ENCODE peak calls at places on chromosomes 12 and 14, in four cellular contexts. M is HepG2, A is HCT116, E is K562. R is an unnamed sample.

GRCh38 chr12:110135012-110135411 is 10.9 kb downstream of the IFT81 start:
- DNase-seq in A (no peak), M (no peak), E (no peak), R (no peak)

GRCh38 chr14:62269204-62269603 is 507.0 kb downstream of the SNAPC1 start:
- DNase-seq in E (no peak), M (no peak), A (no peak), R (no peak)

GRCh38 chr12:110907583-110907982 is 12.8 kb downstream of the MYL2 start:
- DNase-seq in E (no peak), A (no peak), M (no peak), R (no peak)

GRCh38 chr12:44537354-44537753 is 338.8 kb downstream of the NELL2 start:
- DNase-seq in E (no peak), A (no peak), M (no peak), R (no peak)

GRCh38 chr14:95515523-95516517 is 630 bp downstream of the SYNE3 start:
- DNase-seq in A (no peak), M (peak; percentile 39), E (peak; percentile 75), R (no peak)

GRCh38 chr14:101914083-101914482 is 50.3 kb upstream of the DYNC1H1 start:
- DNase-seq in A (no peak), E (no peak), M (no peak), R (no peak)

GRCh38 chr12:1083888-1084262 is 92.9 kb downstream of the ERC1 start:
- DNase-seq in E (no peak), A (no peak), M (peak; percentile 28), R (no peak)

GRCh38 chr12:50243507-50243906 is 39.8 kb downstream of the LIMA1 start:
- DNase-seq in M (no peak), E (no peak), A (no peak), R (no peak)

GRCh38 chr12:131118366-131118765 is 164.7 kb downstream of the ADGRD1 start:
- DNase-seq in M (no peak), E (no peak), A (no peak), R (no peak)

GRCh38 chr12:130049666-130050065 is 112.6 kb upstream of the FZD10 start:
- DNase-seq in E (no peak), M (no peak), A (no peak), R (no peak)

GRCh38 chr12:5739862-5740370 is 205.1 kb downstream of the ANO2 start:
- DNase-seq in E (no peak), A (no peak), M (no peak), R (no peak)

GRCh38 chr14:104746951-104747481 is 5.9 kb upstream of the SIVA1 start:
- DNase-seq in A (no peak), E (no peak), M (no peak), R (no peak)

GRCh38 chr12:104671407-104672095 is 214.8 kb downstream of the CHST11 start:
- DNase-seq in E (peak; percentile 36), A (peak; percentile 93), M (peak; percentile 53), R (peak; percentile 89)
- H3K4me3 ChIP-seq in E (no peak overlapping the region), A (peak overlapping the region; percentile 47), M (no peak overlapping the region), R (no peak overlapping the region)

GRCh38 chr14:97036096-97036852 is 239.1 kb downstream of the VRK1 start:
- DNase-seq in M (no peak), E (no peak), A (no peak), R (no peak)

DNA sequence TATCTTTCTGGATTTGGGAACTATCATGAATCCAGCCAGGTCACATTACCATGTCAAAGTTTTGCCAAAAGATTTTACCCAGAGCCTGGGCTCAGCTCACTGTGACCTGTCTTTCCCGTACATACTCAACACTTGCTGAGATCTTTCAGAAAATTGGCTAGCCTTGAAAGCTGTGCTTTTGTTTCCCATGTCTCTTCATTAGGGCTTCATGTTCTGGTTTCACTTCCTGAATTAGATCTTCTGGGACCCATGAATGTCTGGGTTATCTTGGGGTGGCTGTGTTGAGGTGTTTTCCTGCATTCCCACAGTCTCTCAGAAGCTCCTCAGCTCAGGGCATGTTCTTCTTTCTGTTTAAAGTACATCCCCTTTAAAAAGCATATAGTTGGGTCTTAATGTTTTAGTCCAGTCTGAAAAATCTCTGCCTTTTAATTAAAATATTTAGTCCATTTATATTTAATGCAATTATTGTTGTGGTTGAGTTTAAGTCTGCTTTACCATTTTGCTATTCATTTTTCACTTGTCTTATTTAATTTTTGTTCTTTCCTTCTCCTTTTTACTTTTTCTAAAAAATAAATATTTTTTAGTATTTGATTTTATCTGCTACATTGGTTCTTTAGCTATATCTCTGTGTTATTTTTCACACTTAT is 242.7 kb downstream of the VRK1 start:
- DNase-seq in E (no peak), A (no peak), M (no peak), R (no peak)
- TF ChIP-seq TCF7L2 in E (no peak), A (no peak), M (no peak), R (no peak)

DNA sequence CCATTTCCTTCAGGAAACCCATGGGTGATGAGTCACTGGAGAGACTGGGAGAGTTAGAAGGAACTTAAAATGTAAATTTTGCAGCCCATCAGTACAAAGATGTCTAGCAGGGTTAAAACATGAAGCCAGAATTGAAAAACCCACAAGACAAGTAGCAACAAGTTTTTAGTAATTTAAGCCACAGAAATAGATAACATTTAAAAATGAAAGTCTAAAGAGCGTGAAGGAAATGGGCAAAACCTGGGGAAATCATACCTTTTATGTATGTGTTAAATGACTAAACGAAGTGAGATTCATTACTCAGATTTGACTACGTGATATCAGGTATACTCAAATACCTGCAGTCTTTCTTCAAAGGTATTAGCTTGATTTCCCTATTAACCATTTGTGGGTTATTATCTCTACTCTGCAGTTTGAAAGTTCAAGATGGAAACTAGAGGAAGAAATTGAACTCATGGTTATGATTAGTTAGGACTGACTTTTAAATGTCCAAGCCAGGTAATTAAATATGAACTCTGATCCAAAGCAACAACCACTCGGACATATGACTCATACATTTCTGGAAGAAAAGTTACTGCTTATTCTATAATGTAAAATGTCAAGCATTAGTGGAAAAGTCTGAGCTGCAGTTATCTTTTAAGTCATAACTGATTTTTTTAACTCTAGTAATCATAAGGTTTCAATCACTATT is 84.1 kb downstream of the ITPR2 start:
- DNase-seq in M (no peak), E (no peak), A (no peak), R (no peak)
- H3K4me3 ChIP-seq in M (no peak overlapping the region), E (no peak overlapping the region), A (peak overlapping the region; percentile 3), R (no peak overlapping the region)

DNA sequence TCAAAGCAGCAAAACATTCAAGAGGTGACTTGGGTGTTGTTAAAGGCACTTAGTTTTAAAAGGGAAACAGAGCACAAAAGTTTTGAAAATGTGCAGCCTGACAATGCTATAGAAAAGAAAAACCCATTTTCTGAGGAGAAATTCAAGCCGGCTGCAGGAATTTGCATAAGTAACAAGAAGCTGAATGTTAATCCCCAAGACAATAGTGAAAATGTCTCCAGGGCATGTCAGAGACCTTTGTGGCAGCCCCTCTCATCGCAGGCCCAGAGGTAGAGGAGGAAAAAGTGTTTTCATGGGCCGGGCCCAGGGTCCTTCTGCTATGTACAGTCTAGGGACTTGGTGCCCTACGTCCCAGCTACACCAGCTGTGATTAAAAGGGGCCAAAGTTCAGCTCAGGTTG is 167.9 kb downstream of the PPFIA2 start:
- DNase-seq in E (no peak), M (no peak), A (no peak), R (no peak)
- TF ChIP-seq TCF7L2 in E (no peak), M (no peak), A (no peak), R (no peak)

GRCh38 chr14:61147898-61148549 is 133.1 kb downstream of the TMEM30B start:
- DNase-seq in M (peak; percentile 57), E (no peak), A (peak; percentile 89), R (no peak)

GRCh38 chr14:61147369-61147897 is 133.7 kb downstream of the TMEM30B start:
- DNase-seq in M (no peak), E (no peak), A (no peak), R (no peak)

GRCh38 chr14:61145903-61146411 is 135.2 kb downstream of the TMEM30B start:
- DNase-seq in A (no peak), M (no peak), E (no peak), R (no peak)

GRCh38 chr14:61146896-61147295 is 134.2 kb downstream of the TMEM30B start:
- DNase-seq in M (no peak), A (no peak), E (no peak), R (no peak)

GRCh38 chr14:61145258-61145902 is 135.8 kb downstream of the TMEM30B start:
- DNase-seq in A (no peak), E (no peak), M (no peak), R (no peak)
- H3K4me3 ChIP-seq in A (no peak overlapping the region), E (no peak overlapping the region), M (no peak overlapping the region), R (no peak overlapping the region)

DNA sequence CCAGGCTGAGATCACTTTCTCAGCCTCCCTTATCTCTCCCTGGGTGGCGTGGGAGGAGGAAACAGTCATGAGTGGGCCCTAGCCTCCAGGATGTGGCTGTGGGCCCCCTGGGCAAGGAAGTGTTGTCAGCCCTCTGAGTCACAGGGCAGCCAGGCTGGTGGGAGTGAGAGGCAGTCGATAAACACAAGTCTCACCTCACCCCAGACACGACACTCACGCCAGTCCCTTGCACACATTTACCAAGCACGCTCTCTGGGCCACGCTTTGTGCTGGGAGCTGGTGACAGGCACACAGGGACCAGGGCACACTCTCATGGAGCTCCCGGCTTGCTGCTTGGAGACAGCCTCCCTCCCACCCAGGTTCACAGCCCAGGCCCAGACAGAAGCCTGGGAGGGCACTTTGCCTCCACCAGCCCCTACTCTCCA is 1.9 kb upstream of the KRT79 start:
- DNase-seq in A (no peak), M (no peak), E (peak; percentile 50), R (no peak)
- TF ChIP-seq TCF7L2 in A (no peak), M (no peak), E (no peak), R (no peak)